ENCODE peak calls at places on chromosomes 6 and 20, in eight cellular contexts. G is mesenchymal stem cell, A is HCT116, T is neural progenitor cell, Z is endodermal cell, L is SK-N-SH, K is IMR-90, V is kidney. Q is an unnamed sample.
A peak's percentile ranks its signal among the peaks of the same experiment; 100 is the strongest.

GRCh38 chr20:25286917-25287316 is 39.0 kb downstream of the PYGB start:
- DNase-seq in L (no peak), K (no peak), A (no peak), G (no peak), V (peak; percentile 41), Z (no peak), T (no peak), Q (no peak)

GRCh38 chr6:125853168-125853567 is 62.4 kb downstream of the NCOA7 start:
- DNase-seq in Z (no peak), G (no peak), K (no peak), A (no peak), L (no peak), T (no peak), V (no peak), Q (no peak)

GRCh38 chr20:6162239-6162638 is 39.4 kb upstream of the FERMT1 start:
- DNase-seq in V (peak; percentile 80), L (no peak), T (no peak), K (no peak), A (no peak), G (no peak), Z (no peak), Q (no peak)

GRCh38 chr6:96391776-96392175 is 129.8 kb upstream of the UFL1 start:
- DNase-seq in T (peak; percentile 93), A (no peak), G (no peak), V (no peak), K (no peak), L (peak; percentile 20), Z (peak; percentile 89), Q (no peak)

GRCh38 chr6:73028893-73029450 is 196.3 kb downstream of the KHDC1L start:
- DNase-seq in L (no peak), A (no peak), V (no peak), Z (no peak), K (no peak), G (no peak), T (no peak), Q (no peak)

GRCh38 chr6:142694054-142694453 is 250.9 kb downstream of the HIVEP2 start:
- DNase-seq in K (peak; percentile 5), L (no peak), V (no peak), T (no peak), Z (no peak), A (no peak), G (peak; percentile 11), Q (no peak)

GRCh38 chr20:53839423-53840176 is 230.8 kb downstream of the BCAS1 start:
- DNase-seq in K (no peak), A (no peak), G (no peak), L (no peak), V (peak; percentile 78), T (no peak), Z (no peak), Q (no peak)

GRCh38 chr20:57837208-57838035 is 127.6 kb upstream of the PMEPA1 start:
- DNase-seq in A (no peak), T (no peak), L (no peak), Z (no peak), V (no peak), G (no peak), K (no peak), Q (no peak)

GRCh38 chr6:31614075-31614619 is 887 bp upstream of the AIF1 start:
- DNase-seq in V (no peak), Z (no peak), G (no peak), A (no peak), T (no peak), L (no peak), K (no peak), Q (no peak)

GRCh38 chr6:17385660-17386059 is 7.7 kb upstream of the CAP2 start:
- DNase-seq in K (peak; percentile 85), T (no peak), L (no peak), V (no peak), Z (no peak), A (no peak), G (peak; percentile 43), Q (no peak)

GRCh38 chr20:61802721-61803311 is 262.9 kb downstream of the TAF4 start:
- DNase-seq in L (no peak), G (no peak), A (no peak), T (peak; percentile 36), Z (no peak), V (peak; percentile 67), K (no peak), Q (no peak)

GRCh38 chr20:49024220-49024619 is 21.9 kb upstream of the CSE1L start:
- DNase-seq in T (no peak), V (no peak), A (no peak), K (no peak), Z (no peak), L (no peak), G (no peak), Q (no peak)

GRCh38 chr20:36441027-36441414 is 100.3 kb upstream of the MYL9 start:
- DNase-seq in A (no peak), T (no peak), Z (no peak), L (no peak), V (no peak), G (no peak), K (no peak), Q (no peak)

GRCh38 chr6:155524249-155524651 is 68.6 kb upstream of the NOX3 start:
- DNase-seq in Z (no peak), A (no peak), K (peak; percentile 76), L (no peak), G (peak; percentile 72), V (no peak), T (no peak), Q (no peak)

GRCh38 chr6:155530219-155530834 is 74.7 kb upstream of the NOX3 start:
- DNase-seq in Z (no peak), L (peak; percentile 44), A (peak; percentile 27), K (peak; percentile 60), T (peak; percentile 33), V (no peak), G (peak; percentile 76), Q (peak; percentile 73)

GRCh38 chr6:155528982-155529453 is 73.4 kb upstream of the NOX3 start:
- DNase-seq in L (no peak), V (no peak), T (no peak), K (peak; percentile 94), G (peak; percentile 99), A (no peak), Z (no peak), Q (peak; percentile 49)

GRCh38 chr6:155527443-155527842 is 71.8 kb upstream of the NOX3 start:
- DNase-seq in G (no peak), L (no peak), V (no peak), T (no peak), K (no peak), A (no peak), Z (no peak), Q (no peak)

DNA sequence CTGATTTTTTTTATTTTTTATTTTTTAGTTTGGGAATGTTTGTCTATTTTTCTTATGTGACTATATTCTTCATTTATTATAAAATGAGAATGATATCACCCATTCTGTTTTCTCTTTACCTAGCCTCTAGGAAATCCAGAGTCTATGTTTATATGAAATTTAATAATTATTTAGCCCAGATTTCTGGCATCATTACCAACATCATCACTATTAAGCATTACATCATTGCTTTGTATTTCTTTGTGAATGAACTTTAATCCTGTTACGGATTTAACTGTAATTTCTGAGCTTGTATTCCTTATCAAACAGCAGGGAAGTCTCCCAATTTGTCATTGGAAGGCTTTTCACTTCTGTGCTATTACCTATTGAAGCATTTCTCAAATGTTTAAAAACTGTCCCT is 72.7 kb upstream of the NOX3 start:
- DNase-seq in V (no peak), K (no peak), Z (no peak), T (no peak), G (peak; percentile 15), L (no peak), A (no peak), Q (no peak)
- H3K27ac ChIP-seq in V (no peak overlapping the region), K (no peak overlapping the region), Z (no peak overlapping the region), T (no peak overlapping the region), G (no peak overlapping the region), L (peak overlapping the region; percentile 89), A (no peak overlapping the region), Q (no peak overlapping the region)

GRCh38 chr6:164690241-164690640 is 619.2 kb downstream of the C6orf118 start:
- DNase-seq in T (no peak), A (no peak), Z (no peak), L (no peak), K (no peak), G (no peak), V (no peak), Q (no peak)
- H3K9ac ChIP-seq in T (no peak overlapping the region), A (no peak overlapping the region), Z (no peak overlapping the region), L (no peak overlapping the region), K (no peak overlapping the region), G (no peak overlapping the region), V (no peak overlapping the region), Q (no peak overlapping the region)

GRCh38 chr20:63836335-63837133 is 5.5 kb upstream of the ZBTB46 start:
- DNase-seq in G (no peak), T (no peak), A (no peak), V (no peak), K (no peak), L (no peak), Z (no peak), Q (no peak)

GRCh38 chr20:63837134-63837429 is 6.0 kb upstream of the ZBTB46 start:
- DNase-seq in Z (no peak), V (no peak), A (no peak), L (no peak), K (no peak), T (no peak), G (no peak), Q (no peak)

GRCh38 chr20:63833776-63834544 is 2.9 kb upstream of the ZBTB46 start:
- DNase-seq in K (peak; percentile 92), V (no peak), Z (no peak), L (no peak), G (peak; percentile 83), A (no peak), T (no peak), Q (no peak)

GRCh38 chr20:63834545-63834880 is 3.4 kb upstream of the ZBTB46 start:
- DNase-seq in A (no peak), Z (no peak), T (no peak), V (no peak), L (no peak), K (no peak), G (no peak), Q (no peak)

GRCh38 chr20:63835031-63835858 is 4.2 kb upstream of the ZBTB46 start:
- DNase-seq in Z (peak; percentile 98), G (peak; percentile 98), A (peak; percentile 90), K (peak; percentile 99), V (peak; percentile 97), L (peak; percentile 90), T (peak; percentile 98), Q (no peak)
- H3K27ac ChIP-seq in Z (no peak overlapping the region), G (no peak overlapping the region), A (peak overlapping the region; percentile 15), K (peak overlapping the region; percentile 16), V (no peak overlapping the region), L (no peak overlapping the region), T (no peak overlapping the region), Q (no peak overlapping the region)

DNA sequence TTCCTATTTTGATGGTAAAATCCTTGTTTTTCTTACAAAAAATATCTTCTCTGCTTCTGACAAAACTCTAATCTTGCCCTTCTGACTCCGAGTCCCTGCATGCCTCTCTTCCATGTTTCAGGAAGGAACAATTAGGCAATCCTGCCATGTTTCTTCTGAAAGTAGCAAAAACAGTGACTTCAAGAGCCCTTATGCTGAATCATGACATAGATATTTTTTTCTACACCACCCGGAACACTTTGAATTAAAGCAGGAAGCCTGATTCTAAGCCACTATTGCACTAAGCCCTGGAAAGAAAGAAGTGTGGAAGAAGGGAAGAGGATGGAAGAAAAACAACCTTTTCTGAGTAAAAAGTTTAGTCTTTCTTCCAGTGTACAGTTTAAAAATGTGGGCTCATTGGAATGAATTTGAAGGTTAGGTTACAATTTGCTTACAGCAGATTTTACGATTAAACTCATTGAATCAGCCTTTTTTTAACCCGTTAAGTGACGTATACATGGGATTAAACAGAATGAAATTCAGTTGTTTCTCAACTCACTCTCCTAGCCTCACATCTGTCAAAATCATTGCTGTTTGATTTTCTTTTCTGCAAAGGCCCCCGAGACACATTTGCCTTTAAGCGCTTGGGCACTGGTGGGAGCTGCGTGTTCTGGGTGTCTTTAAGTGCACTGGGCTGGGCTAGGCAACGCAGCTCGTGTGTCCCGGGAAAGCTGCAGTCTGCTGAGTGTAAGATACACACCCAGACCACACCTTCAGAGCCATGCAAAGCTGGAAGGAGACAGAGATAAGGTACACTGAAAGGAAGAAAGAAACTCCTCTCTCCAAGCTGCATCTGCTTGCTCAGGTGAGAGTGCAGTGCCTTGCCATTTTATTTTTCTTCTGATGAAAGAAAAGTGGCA is 159.4 kb upstream of the CITED2 start:
- DNase-seq in Z (peak; percentile 66), K (peak; percentile 83), L (no peak), T (no peak), V (peak; percentile 53), A (peak; percentile 55), G (peak; percentile 92), Q (no peak)
- H3K9ac ChIP-seq in Z (peak overlapping the region; percentile 58), K (peak overlapping the region; percentile 33), L (peak overlapping the region; percentile 50), T (no peak overlapping the region), V (peak overlapping the region; percentile 51), A (peak overlapping the region; percentile 29), G (peak overlapping the region; percentile 57), Q (no peak overlapping the region)